ENCODE peak calls at places on chromosomes 13 and 19, in seven cellular contexts. I is activated T-cell treated with anti-CD3 and anti-CD28 coated beads, Interleukin-2, amount 50 U/mL, for 4 hours; L is stimulated activated naive CD8-positive, alpha-beta T cell treated with anti-CD3 and anti-CD28 coated beads, Interleukin-15, Interleukin-2, amounts not matched to agents 100 U/mL and 50 U/mL, for 24 hours; S is T-helper 17 cell; P is CD4-positive, alpha-beta T cell; C is left ventricle myocardium superior; M is RWPE2. Y is an unnamed sample.

GRCh38 chr13:51645154-51645650 is 60.9 kb downstream of the WDFY2 start:
- ATAC-seq in M (no peak), C (peak), L (peak), I (peak), P (peak), S (peak), Y (peak)

GRCh38 chr19:40744554-40745401 is 5.5 kb downstream of the ACTMAP start:
- ATAC-seq in C (no peak), S (no peak), I (no peak), P (no peak), L (no peak), M (no peak), Y (no peak)

GRCh38 chr19:31135841-31136240 is 213.4 kb downstream of the TSHZ3 start:
- ATAC-seq in M (peak), L (no peak), P (no peak), C (no peak), S (no peak), I (no peak), Y (no peak)

GRCh38 chr13:98613591-98613990 is 36.7 kb upstream of the STK24 start:
- ATAC-seq in I (no peak), C (no peak), P (no peak), S (no peak), L (no peak), M (no peak), Y (no peak)

GRCh38 chr13:102291587-102292218 is 110.1 kb downstream of the FGF14 start:
- ATAC-seq in S (no peak), M (no peak), P (no peak), C (no peak), I (no peak), L (no peak), Y (no peak)

GRCh38 chr19:28426110-28426901 is 786.6 kb downstream of the UQCRFS1 start:
- ATAC-seq in L (no peak), M (no peak), S (no peak), P (no peak), C (no peak), I (no peak), Y (no peak)

GRCh38 chr13:40562975-40563349 is 103.5 kb downstream of the FOXO1 start:
- ATAC-seq in I (no peak), S (peak), L (no peak), M (no peak), C (peak), P (peak), Y (peak)

GRCh38 chr13:79456656-79457365 is 24.1 kb upstream of the NDFIP2 start:
- ATAC-seq in I (peak), C (no peak), P (no peak), M (no peak), S (no peak), L (peak), Y (no peak)

GRCh38 chr13:95207769-95208366 is 93.4 kb downstream of the ABCC4 start:
- ATAC-seq in M (no peak), I (no peak), P (no peak), L (no peak), S (no peak), C (no peak), Y (no peak)

GRCh38 chr19:49151339-49152217 is 3.6 kb downstream of the HRC start:
- ATAC-seq in L (no peak), I (peak), S (peak), C (no peak), P (peak), M (peak), Y (peak)